ENCODE peak calls at places on chromosomes 5 and 9, in four cellular contexts. R is K562, J is SK-N-SH, T is GM12878. N is an unnamed sample.

GRCh38 chr9:96874947-96875459 is 20.7 kb upstream of the ZNF782 start:
- DNase-seq in R (no peak), J (no peak), T (peak), N (peak)

GRCh38 chr5:134177197-134178171 is 734 bp upstream of the SKP1 start:
- DNase-seq in T (peak), R (peak), J (peak), N (peak)

GRCh38 chr9:130824079-130824478 is 11.0 kb upstream of the ABL1 start:
- DNase-seq in T (no peak), J (no peak), R (no peak), N (no peak)

GRCh38 chr5:146796911-146797310 is 81.6 kb downstream of the PPP2R2B start:
- DNase-seq in J (no peak), R (no peak), T (no peak), N (no peak)

GRCh38 chr9:89661956-89662717 is 57.3 kb downstream of the GADD45G start:
- DNase-seq in J (peak), R (peak), T (no peak), N (peak)

GRCh38 chr9:102461441-102461840 is 533.7 kb upstream of the CYLC2 start:
- DNase-seq in J (no peak), T (no peak), R (no peak), N (no peak)

GRCh38 chr5:175797521-175798038 is 73.8 kb upstream of the CPLX2 start:
- DNase-seq in R (no peak), J (peak), T (no peak), N (no peak)

GRCh38 chr5:172141949-172142319 is 46.1 kb downstream of the STK10 start:
- DNase-seq in J (no peak), T (no peak), R (no peak), N (no peak)

GRCh38 chr9:63817622-63818518 is 1467.1 kb downstream of the FOXD4L5 start:
- DNase-seq in J (peak), T (peak), R (no peak), N (peak)

GRCh38 chr9:128551652-128552152 is 685 bp upstream of the SPTAN1 start:
- DNase-seq in J (no peak), T (no peak), R (no peak), N (no peak)

GRCh38 chr9:4798281-4798680 is 5.5 kb downstream of the RCL1 start:
- DNase-seq in R (peak), J (no peak), T (no peak), N (no peak)

GRCh38 chr9:77926314-77926959 is 105.2 kb downstream of the GNAQ start:
- DNase-seq in J (no peak), T (no peak), R (no peak), N (peak)

GRCh38 chr9:25742241-25742640 is 64.0 kb upstream of the TUSC1 start:
- DNase-seq in T (no peak), R (no peak), J (no peak), N (no peak)

GRCh38 chr5:57862471-57863282 is 380.1 kb upstream of the ACTBL2 start:
- DNase-seq in T (no peak), R (no peak), J (no peak), N (peak)

GRCh38 chr5:151006704-151007334 is 13.6 kb upstream of the GPX3 start:
- DNase-seq in R (no peak), J (no peak), T (no peak), N (no peak)

GRCh38 chr9:112048924-112049785 is 125.9 kb downstream of the SUSD1 start:
- DNase-seq in J (no peak), T (no peak), R (no peak), N (peak)

GRCh38 chr5:83957188-83957587 is 236.5 kb upstream of the HAPLN1 start:
- DNase-seq in T (no peak), R (no peak), J (no peak), N (peak)

GRCh38 chr9:90830977-90831376 is 29.4 kb downstream of the SYK start:
- DNase-seq in T (peak), J (no peak), R (no peak), N (no peak)

GRCh38 chr5:17186271-17186670 is 31.2 kb upstream of the BASP1 start:
- DNase-seq in R (no peak), J (no peak), T (no peak), N (peak)

GRCh38 chr5:155193483-155194107 is 180.0 kb downstream of the KIF4B start:
- DNase-seq in T (no peak), J (no peak), R (no peak), N (no peak)

GRCh38 chr5:38845555-38846378 is at the start of gene OSMR:
- DNase-seq in R (peak), J (peak), T (no peak), N (peak)

GRCh38 chr5:55173696-55174101 is 722 bp upstream of the CDC20B start:
- DNase-seq in T (no peak), J (peak), R (no peak), N (no peak)

GRCh38 chr9:15735083-15735974 is 182.5 kb downstream of the CCDC171 start:
- DNase-seq in R (no peak), J (no peak), T (no peak), N (peak)

GRCh38 chr9:86652696-86653095 is 294.6 kb downstream of the GAS1 start:
- DNase-seq in J (no peak), T (no peak), R (no peak), N (no peak)

GRCh38 chr5:88785396-88786216 is 97.4 kb downstream of the MEF2C start:
- DNase-seq in R (peak), T (peak), J (no peak), N (peak)

GRCh38 chr9:105258225-105258737 is 13.8 kb downstream of the SLC44A1 start:
- DNase-seq in J (no peak), T (no peak), R (no peak), N (no peak)

GRCh38 chr9:131500377-131500776 is 2.3 kb upstream of the POMT1 start:
- DNase-seq in T (no peak), R (no peak), J (no peak), N (no peak)

GRCh38 chr9:116416421-116416820 is 262.8 kb downstream of the PAPPA start:
- DNase-seq in R (no peak), J (no peak), T (no peak), N (no peak)

GRCh38 chr9:18666348-18666747 is 192.4 kb downstream of the ADAMTSL1 start:
- DNase-seq in T (no peak), R (no peak), J (no peak), N (peak)

GRCh38 chr5:90557391-90557790 is 1.2 kb upstream of the ADGRV1 start:
- DNase-seq in T (no peak), J (no peak), R (no peak), N (no peak)

GRCh38 chr9:14198544-14199510 is 115.1 kb downstream of the NFIB start:
- DNase-seq in T (no peak), R (no peak), J (peak), N (no peak)
- H2AFZ ChIP-seq in T (no peak), R (no peak), J (no peak), N (no peak)

GRCh38 chr9:76107487-76107886 is 217.0 kb downstream of the PCSK5 start:
- DNase-seq in J (no peak), R (no peak), T (no peak), N (no peak)
- TF ChIP-seq RCOR1 in J (no peak), R (no peak), T (no peak), N (no peak)

GRCh38 chr5:107668933-107669542 is 1.7 kb downstream of the EFNA5 start:
- DNase-seq in R (no peak), T (no peak), J (peak), N (no peak)
- TF ChIP-seq SMC3 in R (no peak), T (no peak), J (no peak), N (no peak)

GRCh38 chr5:97191893-97192292 is 8.8 kb upstream of the RIOK2 start:
- DNase-seq in T (no peak), R (no peak), J (no peak), N (no peak)

GRCh38 chr5:97192580-97193421 is 9.8 kb upstream of the RIOK2 start:
- DNase-seq in T (peak), R (no peak), J (no peak), N (no peak)

GRCh38 chr5:97194366-97194765 is 11.3 kb upstream of the RIOK2 start:
- DNase-seq in T (no peak), R (no peak), J (no peak), N (no peak)
- H2AFZ ChIP-seq in T (peak), R (no peak), J (no peak), N (no peak)

GRCh38 chr5:138824924-138825863 is 49.9 kb downstream of the LRRTM2 start:
- DNase-seq in J (peak), R (peak), T (no peak), N (peak)
- TF ChIP-seq RCOR1 in J (no peak), R (no peak), T (no peak), N (no peak)

GRCh38 chr9:72924116-72924790 is 28.6 kb downstream of the ALDH1A1 start:
- DNase-seq in T (no peak), R (no peak), J (no peak), N (no peak)
- TF ChIP-seq SMC3 in T (no peak), R (no peak), J (no peak), N (no peak)

GRCh38 chr5:87182622-87183021 is 85.1 kb upstream of the RASA1 start:
- DNase-seq in T (no peak), J (no peak), R (no peak), N (no peak)
- H2AFZ ChIP-seq in T (no peak), J (peak), R (no peak), N (no peak)

GRCh38 chr9:26775405-26775804 is 117.2 kb downstream of the CAAP1 start:
- DNase-seq in T (no peak), J (no peak), R (no peak), N (no peak)

GRCh38 chr9:26781906-26782305 is 110.7 kb downstream of the CAAP1 start:
- DNase-seq in T (no peak), R (no peak), J (no peak), N (no peak)

DNA sequence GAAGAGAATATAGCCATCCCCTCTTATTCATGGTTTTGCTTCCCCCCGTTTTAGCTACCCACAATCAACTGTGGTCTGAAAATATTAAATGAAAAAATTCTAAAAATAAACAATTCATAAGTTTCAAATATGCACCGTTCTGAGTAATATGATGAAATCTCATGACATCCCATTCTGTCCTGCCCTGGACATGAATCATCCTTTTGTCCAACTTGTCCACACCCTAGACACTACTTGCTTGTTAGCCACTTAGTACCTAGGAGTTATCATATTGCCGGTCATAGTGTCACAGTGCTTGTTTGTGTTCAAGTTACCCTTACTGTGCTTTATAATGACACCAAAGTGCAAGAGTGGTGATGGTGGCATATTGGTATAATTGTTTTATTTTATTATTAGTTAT is 113.5 kb downstream of the CAAP1 start:
- DNase-seq in J (no peak), R (no peak), T (no peak), N (peak)
- TF ChIP-seq RCOR1 in J (no peak), R (no peak), T (no peak), N (no peak)

N was measured in IMR-90.